ENCODE peak calls at places on chromosome 18, in four cellular contexts. One of them, this sample, is unnamed.

GRCh38 chr18:13137939-13138821 is 80.4 kb upstream of the LDLRAD4 start:
- DNase-seq in Ammon's horn: peak
- DNase-seq in NCI-H1417: peak
- DNase-seq in T-cell: peak
- DNase-seq in this sample: no peak

GRCh38 chr18:39604836-39605235 is 2039.2 kb upstream of the CELF4 start:
- DNase-seq in Ammon's horn: no peak
- DNase-seq in NCI-H1417: no peak
- DNase-seq in T-cell: no peak
- DNase-seq in this sample: no peak

GRCh38 chr18:57353940-57354461 is 1.6 kb downstream of the ST8SIA3 start:
- DNase-seq in Ammon's horn: no peak
- DNase-seq in NCI-H1417: peak
- DNase-seq in T-cell: no peak
- DNase-seq in this sample: peak

GRCh38 chr18:79530821-79531220 is 135.1 kb downstream of the NFATC1 start:
- DNase-seq in Ammon's horn: no peak
- DNase-seq in NCI-H1417: no peak
- DNase-seq in T-cell: no peak
- DNase-seq in this sample: no peak

GRCh38 chr18:44602845-44603244 is 77.8 kb upstream of the SETBP1 start:
- DNase-seq in Ammon's horn: no peak
- DNase-seq in NCI-H1417: no peak
- DNase-seq in T-cell: no peak
- DNase-seq in this sample: no peak

GRCh38 chr18:57029761-57030160 is 117.1 kb upstream of the BOD1L2 start:
- DNase-seq in Ammon's horn: no peak
- DNase-seq in NCI-H1417: peak
- DNase-seq in T-cell: no peak
- DNase-seq in this sample: no peak

GRCh38 chr18:22363867-22364463 is 53.8 kb downstream of the CTAGE1 start:
- DNase-seq in Ammon's horn: no peak
- DNase-seq in NCI-H1417: no peak
- DNase-seq in T-cell: no peak
- DNase-seq in this sample: no peak

GRCh38 chr18:67665266-67665665 is 148.7 kb upstream of the DSEL start:
- DNase-seq in Ammon's horn: no peak
- DNase-seq in NCI-H1417: no peak
- DNase-seq in T-cell: no peak
- DNase-seq in this sample: no peak

GRCh38 chr18:3450358-3451107 is 561 bp downstream of the TGIF1 start:
- DNase-seq in Ammon's horn: peak
- DNase-seq in NCI-H1417: peak
- DNase-seq in T-cell: peak
- DNase-seq in this sample: no peak

GRCh38 chr18:2549462-2549861 is 21.8 kb downstream of the METTL4 start:
- DNase-seq in Ammon's horn: no peak
- DNase-seq in NCI-H1417: no peak
- DNase-seq in T-cell: no peak
- DNase-seq in this sample: no peak

GRCh38 chr18:58863539-58864145 is 1.0 kb upstream of the ZNF532 start:
- DNase-seq in Ammon's horn: peak
- DNase-seq in NCI-H1417: peak
- DNase-seq in T-cell: peak
- DNase-seq in this sample: peak

GRCh38 chr18:63454497-63454896 is 22.3 kb upstream of the SERPINB5 start:
- DNase-seq in Ammon's horn: no peak
- DNase-seq in NCI-H1417: no peak
- DNase-seq in T-cell: no peak
- DNase-seq in this sample: no peak

GRCh38 chr18:8341481-8342230 is 267.6 kb upstream of the RAB12 start:
- DNase-seq in Ammon's horn: no peak
- DNase-seq in NCI-H1417: no peak
- DNase-seq in T-cell: no peak
- DNase-seq in this sample: no peak

GRCh38 chr18:79439201-79440023 is 43.7 kb downstream of the NFATC1 start:
- DNase-seq in Ammon's horn: no peak
- DNase-seq in NCI-H1417: no peak
- DNase-seq in T-cell: peak
- DNase-seq in this sample: no peak

GRCh38 chr18:47800192-47800591 is 130.3 kb downstream of the SMAD2 start:
- DNase-seq in Ammon's horn: no peak
- DNase-seq in NCI-H1417: no peak
- DNase-seq in T-cell: no peak
- DNase-seq in this sample: no peak

GRCh38 chr18:48884306-48885235 is 66.2 kb downstream of the SMAD7 start:
- DNase-seq in Ammon's horn: no peak
- DNase-seq in NCI-H1417: no peak
- DNase-seq in T-cell: no peak
- DNase-seq in this sample: no peak

GRCh38 chr18:68244786-68245185 is 470.1 kb downstream of the TMX3 start:
- DNase-seq in Ammon's horn: no peak
- DNase-seq in NCI-H1417: no peak
- DNase-seq in T-cell: no peak
- DNase-seq in this sample: no peak

GRCh38 chr18:23355206-23355605 is 97.9 kb upstream of the RIOK3 start:
- DNase-seq in Ammon's horn: peak
- DNase-seq in NCI-H1417: no peak
- DNase-seq in T-cell: no peak
- DNase-seq in this sample: no peak

GRCh38 chr18:21904856-21905255 is 164.3 kb downstream of the MIB1 start:
- DNase-seq in Ammon's horn: no peak
- DNase-seq in NCI-H1417: no peak
- DNase-seq in T-cell: no peak
- DNase-seq in this sample: peak

GRCh38 chr18:76689646-76690264 is 132.6 kb upstream of the ZNF236 start:
- DNase-seq in Ammon's horn: peak
- DNase-seq in NCI-H1417: no peak
- DNase-seq in T-cell: no peak
- DNase-seq in this sample: no peak

This sample was measured in NCI-H2081.